ENCODE peak calls at places on chromosomes 7 and 10, in eight cellular contexts. W is fibroblast of villous mesenchyme; K is CD8-positive, alpha-beta T cell; H is choroid plexus epithelial cell; E is mammary epithelial cell; R is Peyer's patch; X is lower lobe of right lung; L is coronary artery. Q is an unnamed sample.

GRCh38 chr10:3791974-3792633 is 7.1 kb upstream of the KLF6 start:
- DNase-seq in W (no peak), L (peak; percentile 22), K (no peak), R (no peak), E (no peak), H (no peak), X (no peak), Q (peak; percentile 82)

GRCh38 chr10:122525788-122526187 is 34.8 kb upstream of the DMBT1 start:
- DNase-seq in X (no peak), R (no peak), K (no peak), L (no peak), E (no peak), H (peak; percentile 9), W (no peak), Q (no peak)

GRCh38 chr10:59831658-59832503 is 74.5 kb downstream of the CCDC6 start:
- DNase-seq in H (no peak), R (no peak), K (no peak), E (peak; percentile 55), L (no peak), W (no peak), X (no peak), Q (no peak)

GRCh38 chr7:76260171-76260703 is 42.2 kb upstream of the HSPB1 start:
- DNase-seq in W (peak; percentile 11), X (no peak), R (no peak), K (peak; percentile 17), E (no peak), H (peak; percentile 22), L (no peak), Q (peak; percentile 11)

GRCh38 chr7:69748530-69748929 is 150.3 kb downstream of the AUTS2 start:
- DNase-seq in K (no peak), L (no peak), W (no peak), E (no peak), H (no peak), R (no peak), X (no peak), Q (peak; percentile 39)

GRCh38 chr7:55396386-55396785 is 31.2 kb downstream of the LANCL2 start:
- DNase-seq in H (no peak), W (no peak), L (no peak), X (no peak), E (no peak), R (no peak), K (no peak), Q (no peak)

GRCh38 chr7:128860158-128861073 is 2.2 kb upstream of the ATP6V1F start:
- DNase-seq in E (no peak), W (peak; percentile 56), H (peak; percentile 84), X (no peak), R (no peak), L (no peak), K (no peak), Q (peak; percentile 84)

GRCh38 chr7:29306276-29307036 is 111.9 kb downstream of the CHN2 start:
- DNase-seq in X (no peak), R (no peak), K (no peak), H (no peak), L (no peak), E (no peak), W (no peak), Q (no peak)

GRCh38 chr10:75260990-75261389 is 25.2 kb upstream of the COMTD1 start:
- DNase-seq in W (no peak), H (no peak), L (no peak), E (no peak), R (no peak), K (no peak), X (no peak), Q (no peak)

GRCh38 chr10:11631890-11632587 is 20.6 kb upstream of the USP6NL start:
- DNase-seq in L (no peak), H (no peak), X (no peak), R (no peak), E (no peak), W (no peak), K (no peak), Q (no peak)

GRCh38 chr7:44969049-44969700 is 9.6 kb downstream of the MYO1G start:
- DNase-seq in R (no peak), K (no peak), H (no peak), E (no peak), L (peak; percentile 53), W (no peak), X (no peak), Q (no peak)

GRCh38 chr10:71234970-71235681 is 22.8 kb downstream of the UNC5B start:
- DNase-seq in L (peak; percentile 87), K (no peak), X (peak; percentile 88), H (peak; percentile 61), E (no peak), R (no peak), W (peak; percentile 88), Q (peak; percentile 63)

GRCh38 chr10:76902949-76903348 is 734.7 kb downstream of the KCNMA1 start:
- DNase-seq in R (no peak), L (no peak), K (no peak), W (peak; percentile 18), E (no peak), H (peak; percentile 7), X (peak; percentile 47), Q (peak; percentile 17)

GRCh38 chr10:71476249-71477011 is 79.7 kb downstream of the CDH23 start:
- DNase-seq in E (no peak), L (no peak), K (no peak), X (no peak), H (no peak), W (no peak), R (peak; percentile 24), Q (peak; percentile 5)

GRCh38 chr10:110491346-110491745 is 6.4 kb upstream of the DUSP5 start:
- DNase-seq in E (no peak), R (no peak), W (peak; percentile 76), L (no peak), K (no peak), X (no peak), H (no peak), Q (peak; percentile 42)

GRCh38 chr10:131790021-131790420 is 110.8 kb upstream of the PPP2R2D start:
- DNase-seq in X (no peak), H (no peak), K (no peak), R (no peak), E (no peak), L (no peak), W (no peak), Q (peak; percentile 1)

GRCh38 chr10:93841930-93842329 is 51.8 kb upstream of the SLC35G1 start:
- DNase-seq in X (no peak), H (no peak), L (no peak), E (no peak), R (no peak), W (no peak), K (no peak), Q (no peak)

GRCh38 chr7:148142660-148143248 is 447.8 kb upstream of the C7orf33 start:
- DNase-seq in E (peak; percentile 9), W (peak; percentile 18), H (peak; percentile 66), L (no peak), X (no peak), R (no peak), K (no peak), Q (peak; percentile 40)

DNA sequence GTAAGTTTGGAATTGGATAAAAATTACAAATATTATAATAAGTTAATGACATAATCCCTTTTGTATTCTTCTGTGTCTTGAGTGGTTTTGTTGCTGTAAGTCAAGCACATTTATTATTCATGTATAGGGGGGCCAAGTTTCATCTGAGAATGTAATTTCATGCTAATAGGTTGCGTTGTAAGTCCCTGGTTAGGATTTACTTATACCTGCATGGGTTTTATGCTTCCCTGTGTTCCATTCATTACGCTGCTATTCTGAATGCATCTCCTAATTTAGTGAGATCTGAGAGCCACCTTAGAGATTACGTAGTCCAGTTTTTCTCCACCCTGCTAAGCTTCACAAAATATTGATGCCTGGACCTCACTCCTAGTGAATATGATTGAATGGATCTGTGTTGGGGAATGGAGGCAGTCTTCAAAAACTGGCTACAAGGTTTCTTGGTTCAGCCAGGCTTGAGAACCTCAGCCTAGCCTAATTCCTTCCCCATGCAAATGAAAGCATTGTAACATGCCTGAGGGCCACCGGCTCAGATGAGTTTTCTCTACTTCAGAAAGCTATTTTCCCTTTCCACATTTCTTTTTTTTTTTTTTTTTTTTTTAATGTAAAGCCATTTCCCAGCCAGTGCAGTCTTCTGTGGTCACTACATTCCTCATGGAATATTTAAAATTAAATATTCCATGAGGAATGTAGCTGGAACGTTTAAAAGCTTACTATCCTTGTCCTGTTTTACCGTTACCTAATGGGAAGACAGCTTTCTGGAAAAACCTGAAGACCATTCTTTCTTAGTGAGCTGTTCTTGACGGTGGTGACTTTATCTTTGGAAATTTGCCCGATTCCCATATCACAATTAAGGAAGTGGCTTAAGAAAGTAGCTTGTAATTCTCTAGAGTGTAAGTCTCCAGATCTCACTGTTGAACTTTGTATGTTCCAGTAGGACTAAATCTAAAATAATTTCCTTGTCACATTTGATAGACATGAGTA is 16.0 kb downstream of the PAPSS2 start:
- DNase-seq in H (peak; percentile 85), R (no peak), E (peak; percentile 66), K (no peak), X (no peak), L (no peak), W (peak; percentile 91), Q (peak; percentile 68)
- H3K4me3 ChIP-seq in H (no peak overlapping the region), R (no peak overlapping the region), E (no peak overlapping the region), K (no peak overlapping the region), X (no peak overlapping the region), L (no peak overlapping the region), W (no peak overlapping the region), Q (no peak overlapping the region)

DNA sequence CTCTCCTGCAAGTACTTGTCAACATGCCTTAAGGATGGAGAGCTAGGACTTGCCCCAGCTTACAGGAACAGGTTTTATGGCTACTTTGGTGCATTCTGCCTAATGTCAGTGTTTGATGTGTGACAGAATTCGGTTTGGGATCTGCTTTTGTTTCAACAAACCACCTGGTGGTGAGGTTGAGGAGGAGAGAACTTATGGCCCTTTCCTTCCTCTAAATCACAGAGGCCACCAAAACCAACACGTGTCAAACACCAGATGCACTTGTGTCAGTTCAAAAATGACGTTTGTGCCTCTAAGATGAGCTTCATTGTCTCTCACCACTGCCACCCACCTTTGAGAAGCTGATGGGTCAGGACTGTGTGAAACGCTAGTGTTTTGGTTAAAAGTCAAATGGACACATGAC is 83.9 kb downstream of the OSBPL3 start:
- DNase-seq in K (no peak), X (no peak), R (no peak), H (no peak), W (no peak), E (no peak), L (no peak), Q (no peak)
- TF ChIP-seq CTCF in K (no peak), X (no peak), R (peak; percentile 18), H (no peak), W (no peak), E (no peak), L (no peak), Q (no peak)

GRCh38 chr10:31133251-31133627 is 101.6 kb upstream of the ZNF438 start:
- DNase-seq in W (no peak), X (no peak), L (peak; percentile 64), H (no peak), R (no peak), E (no peak), K (no peak), Q (no peak)
- H3K4me3 ChIP-seq in W (no peak overlapping the region), X (peak overlapping the region; percentile 58), L (peak overlapping the region; percentile 74), H (no peak overlapping the region), R (peak overlapping the region; percentile 73), E (no peak overlapping the region), K (peak overlapping the region; percentile 67), Q (no peak overlapping the region)

DNA sequence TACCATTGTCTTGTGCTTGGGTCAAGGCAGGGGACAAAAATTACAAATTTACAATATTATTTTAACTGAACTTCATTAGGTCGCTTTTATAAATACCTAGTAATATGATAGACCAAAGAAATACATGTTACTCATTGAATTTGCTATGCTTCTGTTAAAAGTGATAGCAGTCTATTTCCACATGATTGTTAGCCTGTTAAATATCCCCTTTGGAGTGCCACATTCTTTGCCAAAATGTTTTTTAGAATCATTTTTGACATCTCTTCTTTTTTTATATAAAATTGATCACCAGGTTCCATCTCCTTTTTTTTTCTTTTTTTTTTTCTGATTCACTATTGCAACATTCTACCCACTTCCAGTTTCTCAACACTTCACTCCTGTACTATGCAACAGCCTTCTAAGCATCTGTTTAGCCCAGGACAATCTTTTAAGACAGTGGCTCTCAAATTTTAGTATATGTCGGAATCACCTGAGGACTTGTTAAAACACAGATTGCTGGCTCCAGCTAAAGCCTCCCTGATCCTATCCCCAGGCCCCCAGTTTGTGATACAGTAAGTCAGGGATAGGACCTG is 16.4 kb upstream of the NDUFA5 start:
- DNase-seq in K (no peak), W (no peak), X (no peak), H (peak; percentile 24), R (no peak), E (no peak), L (no peak), Q (peak; percentile 20)
- TF ChIP-seq CTCF in K (no peak), W (no peak), X (no peak), H (no peak), R (no peak), E (no peak), L (no peak), Q (no peak)

Q was measured in fibroblast of mammary gland.